ENCODE peak calls at places on chromosomes 16 and 17, in seven cellular contexts. M is nephron progenitor cell, A is neural crest cell, X is T follicular helper cell, V is putamen, H is memory B cell, N is lung. Q is an unnamed sample.

GRCh38 chr17:83119987-83120864 is 40.8 kb downstream of the METRNL start:
- DNase-seq in V (no peak), X (no peak), M (no peak), N (no peak), A (no peak), H (peak; percentile 61), Q (peak; percentile 91)

GRCh38 chr16:81448154-81449131 is 3.8 kb downstream of the CMIP start:
- DNase-seq in M (peak; percentile 34), A (no peak), H (no peak), V (no peak), X (no peak), N (no peak), Q (no peak)

GRCh38 chr16:69818811-69819587 is 56.9 kb downstream of the WWP2 start:
- DNase-seq in X (no peak), A (no peak), H (no peak), V (no peak), N (no peak), M (no peak), Q (no peak)

GRCh38 chr17:10261098-10261497 is 62.7 kb upstream of the GAS7 start:
- DNase-seq in A (no peak), X (no peak), V (no peak), M (no peak), H (no peak), N (no peak), Q (no peak)

GRCh38 chr16:49817754-49818507 is 38.0 kb downstream of the ZNF423 start:
- DNase-seq in X (no peak), H (no peak), V (no peak), M (no peak), N (no peak), A (no peak), Q (no peak)

GRCh38 chr16:88561485-88562369 is 8.5 kb upstream of the ZC3H18 start:
- DNase-seq in A (peak; percentile 43), H (no peak), M (peak; percentile 62), N (peak; percentile 60), V (peak; percentile 32), X (peak; percentile 36), Q (peak; percentile 82)

GRCh38 chr17:37770631-37771518 is 26.0 kb upstream of the HNF1B start:
- DNase-seq in X (no peak), V (no peak), M (peak; percentile 75), A (peak; percentile 61), N (peak; percentile 71), H (no peak), Q (no peak)

GRCh38 chr17:63700528-63701441 is 860 bp upstream of the LIMD2 start:
- DNase-seq in N (no peak), H (peak; percentile 65), V (peak; percentile 79), X (peak; percentile 32), A (no peak), M (peak; percentile 52), Q (peak; percentile 85)

GRCh38 chr16:68490829-68491575 is 42.7 kb upstream of the SMPD3 start:
- DNase-seq in X (no peak), A (no peak), V (no peak), N (peak; percentile 59), M (peak; percentile 22), H (no peak), Q (no peak)

GRCh38 chr17:34579979-34580684 is 750 bp downstream of the TMEM132E start:
- DNase-seq in H (no peak), N (peak; percentile 30), A (no peak), X (no peak), M (peak; percentile 55), V (no peak), Q (no peak)

GRCh38 chr16:20611350-20611902 is 35.3 kb upstream of the ACSM2B start:
- DNase-seq in M (no peak), H (no peak), V (peak; percentile 60), A (no peak), X (no peak), N (peak; percentile 70), Q (no peak)

GRCh38 chr16:20987049-20987448 is 86.5 kb downstream of the LYRM1 start:
- DNase-seq in V (no peak), H (no peak), N (no peak), A (no peak), X (no peak), M (no peak), Q (no peak)

GRCh38 chr17:73643012-73643845 is 1.0 kb downstream of the SDK2 start:
- DNase-seq in V (no peak), H (peak; percentile 46), A (peak; percentile 41), X (no peak), M (peak; percentile 66), N (no peak), Q (peak; percentile 49)

GRCh38 chr17:11901901-11902300 is 95.4 kb downstream of the ZNF18 start:
- DNase-seq in N (no peak), M (no peak), H (no peak), X (no peak), V (no peak), A (no peak), Q (no peak)

GRCh38 chr16:22736791-22737190 is 77.2 kb upstream of the HS3ST2 start:
- DNase-seq in M (no peak), N (no peak), V (no peak), X (no peak), A (no peak), H (no peak), Q (no peak)

GRCh38 chr16:89281829-89282228 is 64.3 kb downstream of the ZNF778 start:
- DNase-seq in A (no peak), X (no peak), V (no peak), M (no peak), H (no peak), N (no peak), Q (no peak)

GRCh38 chr17:81163051-81163695 is 2.1 kb upstream of the PVALEF start:
- DNase-seq in X (no peak), H (no peak), A (no peak), M (no peak), N (no peak), V (no peak), Q (no peak)

GRCh38 chr17:13736915-13737314 is 135.2 kb upstream of the HS3ST3A1 start:
- DNase-seq in M (no peak), H (no peak), A (no peak), X (no peak), N (no peak), V (no peak), Q (no peak)

GRCh38 chr17:83203073-83203471 is 123.7 kb downstream of the METRNL start:
- DNase-seq in H (no peak), A (no peak), M (no peak), X (no peak), V (no peak), N (peak; percentile 63), Q (no peak)

GRCh38 chr17:30573603-30574175 is 96.5 kb downstream of the GOSR1 start:
- DNase-seq in M (no peak), A (no peak), H (no peak), V (no peak), X (no peak), N (no peak), Q (no peak)

GRCh38 chr16:18055411-18055916 is 281.1 kb downstream of the NPIPA8 start:
- DNase-seq in V (no peak), N (no peak), H (no peak), A (no peak), X (no peak), M (no peak), Q (no peak)

GRCh38 chr16:70805787-70806186 is 4.8 kb upstream of the VAC14 start:
- DNase-seq in N (no peak), M (no peak), X (no peak), A (no peak), V (no peak), H (no peak), Q (no peak)

GRCh38 chr17:68020451-68020779 is 15.1 kb upstream of the KPNA2 start:
- DNase-seq in M (no peak), X (no peak), V (no peak), A (no peak), H (no peak), N (no peak), Q (no peak)

GRCh38 chr17:65876985-65877384 is 314.9 kb downstream of the CEP112 start:
- DNase-seq in A (no peak), H (no peak), X (no peak), M (no peak), V (no peak), N (no peak), Q (no peak)

GRCh38 chr17:79845601-79845949 is 6.3 kb upstream of the CBX4 start:
- DNase-seq in X (no peak), N (no peak), A (no peak), M (no peak), H (no peak), V (no peak), Q (no peak)

GRCh38 chr17:7897773-7898172 is 9.2 kb downstream of the CHD3 start:
- DNase-seq in X (no peak), V (no peak), A (no peak), N (no peak), H (no peak), M (no peak), Q (no peak)

GRCh38 chr17:71548540-71549190 is 572.2 kb upstream of the SOX9 start:
- DNase-seq in N (no peak), V (no peak), H (no peak), M (no peak), X (no peak), A (no peak), Q (no peak)

GRCh38 chr17:77424585-77425344 is 284.0 kb downstream of the SEC14L1 start:
- DNase-seq in M (peak; percentile 49), N (peak; percentile 77), V (peak; percentile 66), A (no peak), H (no peak), X (no peak), Q (no peak)

GRCh38 chr17:67995568-67996191 is 589 bp downstream of the C17orf58 start:
- DNase-seq in M (peak; percentile 60), H (no peak), X (no peak), N (no peak), A (no peak), V (no peak), Q (peak; percentile 52)

GRCh38 chr17:64781394-64781793 is 119.3 kb upstream of the SMURF2 start:
- DNase-seq in M (peak; percentile 52), A (no peak), X (peak; percentile 19), N (peak; percentile 79), V (no peak), H (no peak), Q (peak; percentile 35)

GRCh38 chr16:25045696-25046381 is 30.7 kb upstream of the ARHGAP17 start:
- DNase-seq in N (no peak), M (no peak), V (no peak), H (no peak), A (no peak), X (no peak), Q (no peak)

GRCh38 chr17:69560987-69561441 is 146.5 kb downstream of the MAP2K6 start:
- DNase-seq in N (no peak), X (no peak), A (no peak), H (no peak), M (no peak), V (no peak), Q (no peak)

Q was measured in GM20000.